ENCODE peak calls at places on chromosomes 5 and 9, in nine cellular contexts. K, Z, W, V, M, N, Y, R and X are unnamed samples.

GRCh38 chr9:95627802-95628201 is 111.0 kb upstream of the PTCH1 start:
- DNase-seq in K (no peak), Z (no peak), W (no peak), V (no peak), M (no peak), N (no peak), Y (no peak), R (no peak), X (no peak)

GRCh38 chr5:41587668-41588067 is 77.3 kb upstream of the PLCXD3 start:
- DNase-seq in K (no peak), Z (no peak), W (no peak), V (no peak), M (no peak), N (no peak), Y (no peak), R (no peak), X (no peak)

GRCh38 chr5:57313716-57314115 is 139.9 kb downstream of the GPBP1 start:
- DNase-seq in K (no peak), Z (no peak), W (no peak), V (no peak), M (no peak), N (no peak), Y (peak), R (no peak), X (peak)

GRCh38 chr5:174355208-174355612 is 309.7 kb downstream of the NSG2 start:
- DNase-seq in K (peak), Z (no peak), W (no peak), V (no peak), M (peak), N (peak), Y (peak), R (peak), X (peak)

GRCh38 chr5:31934156-31934555 is 240.0 kb downstream of the GOLPH3 start:
- DNase-seq in K (no peak), Z (peak), W (no peak), V (no peak), M (no peak), N (no peak), Y (no peak), R (no peak), X (no peak)

GRCh38 chr5:161382702-161383101 is 163.8 kb downstream of the GABRB2 start:
- DNase-seq in K (no peak), Z (no peak), W (no peak), V (no peak), M (no peak), N (no peak), Y (no peak), R (no peak), X (no peak)

GRCh38 chr9:113568481-113569321 is 105.2 kb downstream of the RGS3 start:
- DNase-seq in K (no peak), Z (no peak), W (no peak), V (no peak), M (no peak), N (peak), Y (no peak), R (no peak), X (no peak)

GRCh38 chr9:91180240-91180929 is 181.3 kb downstream of the AUH start:
- DNase-seq in K (no peak), Z (no peak), W (no peak), V (no peak), M (no peak), N (no peak), Y (no peak), R (peak), X (no peak)

GRCh38 chr9:16679327-16679821 is 191.1 kb downstream of the BNC2 start:
- DNase-seq in K (no peak), Z (no peak), W (no peak), V (no peak), M (no peak), N (peak), Y (no peak), R (no peak), X (no peak)

GRCh38 chr5:168339151-168340140 is 48.0 kb downstream of the WWC1 start:
- DNase-seq in K (no peak), Z (no peak), W (no peak), V (no peak), M (no peak), N (no peak), Y (no peak), R (no peak), X (no peak)

GRCh38 chr5:175457466-175457865 is 13.5 kb upstream of the DRD1 start:
- DNase-seq in K (no peak), Z (no peak), W (peak), V (no peak), M (no peak), N (no peak), Y (no peak), R (no peak), X (no peak)

GRCh38 chr5:78508231-78508765 is 140.3 kb downstream of the LHFPL2 start:
- DNase-seq in K (no peak), Z (no peak), W (no peak), V (no peak), M (peak), N (peak), Y (peak), R (no peak), X (peak)

GRCh38 chr9:70257991-70258691 is 637 bp upstream of the SMC5 start:
- DNase-seq in K (no peak), Z (peak), W (no peak), V (peak), M (peak), N (peak), Y (peak), R (peak), X (peak)

GRCh38 chr9:113650207-113651131 is 186.9 kb downstream of the RGS3 start:
- DNase-seq in K (peak), Z (no peak), W (no peak), V (no peak), M (peak), N (peak), Y (peak), R (no peak), X (no peak)

GRCh38 chr5:159135896-159136531 is 36.3 kb upstream of the EBF1 start:
- DNase-seq in K (peak), Z (no peak), W (no peak), V (no peak), M (no peak), N (peak), Y (peak), R (no peak), X (peak)

GRCh38 chr5:50715001-50715400 is 48.6 kb downstream of the PARP8 start:
- DNase-seq in K (no peak), Z (no peak), W (no peak), V (no peak), M (no peak), N (no peak), Y (no peak), R (no peak), X (no peak)

GRCh38 chr5:120073722-120074121 is 390.4 kb upstream of the PRR16 start:
- DNase-seq in K (no peak), Z (no peak), W (no peak), V (no peak), M (no peak), N (no peak), Y (no peak), R (no peak), X (no peak)

GRCh38 chr5:92634883-92635282 is 946.1 kb downstream of the NR2F1-AS1 start:
- DNase-seq in K (no peak), Z (no peak), W (no peak), V (no peak), M (no peak), N (no peak), Y (no peak), R (no peak), X (no peak)

GRCh38 chr5:150105898-150106615 is 19.7 kb upstream of the CSF1R start:
- DNase-seq in K (no peak), Z (no peak), W (no peak), V (no peak), M (no peak), N (no peak), Y (no peak), R (peak), X (no peak)

GRCh38 chr5:168227973-168228615 is 63.4 kb upstream of the WWC1 start:
- DNase-seq in K (no peak), Z (no peak), W (peak), V (no peak), M (no peak), N (no peak), Y (no peak), R (no peak), X (peak)

GRCh38 chr5:84332106-84332505 is 52.6 kb downstream of the EDIL3 start:
- DNase-seq in K (no peak), Z (no peak), W (no peak), V (no peak), M (no peak), N (no peak), Y (no peak), R (no peak), X (no peak)
- H3K4me3 ChIP-seq in K (no peak), Z (no peak), W (no peak), V (no peak), M (no peak), N (no peak), Y (no peak), R (no peak), X (no peak)

DNA sequence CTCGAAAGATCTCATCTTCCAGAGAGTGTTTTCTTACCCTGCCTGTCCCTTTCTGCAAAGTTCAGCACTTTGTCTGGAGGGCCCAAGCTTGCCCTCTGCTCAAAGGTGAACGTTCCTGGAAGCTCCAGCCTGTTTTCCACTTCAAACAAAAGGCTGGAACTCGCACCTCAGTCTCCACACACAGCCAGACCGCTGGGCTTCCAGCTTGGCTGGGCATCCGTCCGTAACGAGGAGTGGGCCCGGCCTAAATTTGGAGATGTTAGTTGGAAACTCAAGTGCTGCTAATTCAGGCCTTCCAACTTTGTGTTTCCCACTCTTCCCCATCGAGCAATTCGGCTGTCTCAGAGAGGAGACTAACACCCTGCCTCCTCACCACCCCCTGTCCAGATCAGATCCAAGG is 35.1 kb downstream of the FGF18 start:
- DNase-seq in K (no peak), Z (no peak), W (no peak), V (no peak), M (no peak), N (no peak), Y (no peak), R (no peak), X (no peak)
- TF ChIP-seq CTCF in K (no peak), Z (no peak), W (no peak), V (no peak), M (no peak), N (no peak), Y (no peak), R (no peak), X (no peak)

DNA sequence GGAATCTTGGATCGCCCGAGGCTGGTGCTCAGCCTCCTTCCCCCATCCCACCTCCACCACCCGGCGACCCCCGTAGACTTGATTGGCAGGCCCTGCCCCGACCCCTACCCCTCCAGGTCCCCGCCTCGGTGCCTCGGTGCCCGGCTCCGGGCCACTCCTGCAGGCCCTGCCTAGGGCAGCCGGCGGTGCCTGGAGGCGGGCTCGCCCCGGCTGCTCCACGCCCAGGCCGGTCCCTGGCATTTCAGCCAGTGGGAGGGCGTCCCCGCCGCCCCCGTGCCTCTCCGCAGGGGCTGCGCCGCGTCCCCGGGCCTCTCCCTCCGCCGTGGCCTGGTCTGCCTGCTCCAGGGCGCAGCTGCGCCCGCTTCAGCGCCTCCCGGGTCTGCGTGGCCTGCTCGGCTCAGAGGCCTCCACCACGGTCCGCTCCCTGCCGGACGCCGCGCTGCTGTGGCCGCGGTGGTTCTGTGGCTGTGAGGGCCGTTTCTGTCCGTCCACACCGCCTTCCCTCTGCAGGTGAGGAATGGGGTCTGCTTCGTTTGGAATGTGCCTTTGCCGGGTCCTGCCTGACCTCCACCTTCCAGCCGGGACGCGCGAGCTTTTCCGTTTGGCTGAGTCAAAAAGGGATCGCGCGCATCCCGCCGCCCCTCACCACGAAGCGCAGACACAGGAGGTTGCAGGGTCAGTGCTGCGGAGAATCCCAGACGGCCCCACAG is 48.3 kb upstream of the IRX4 start:
- DNase-seq in K (no peak), Z (peak), W (no peak), V (no peak), M (no peak), N (no peak), Y (no peak), R (no peak), X (no peak)
- H3K4me3 ChIP-seq in K (no peak), Z (peak), W (no peak), V (no peak), M (no peak), N (no peak), Y (no peak), R (peak), X (no peak)

GRCh38 chr5:96567188-96567587 is 95.0 kb upstream of the CAST start:
- DNase-seq in K (no peak), Z (no peak), W (peak), V (no peak), M (no peak), N (peak), Y (peak), R (no peak), X (peak)

GRCh38 chr5:96565843-96566242 is 96.3 kb upstream of the CAST start:
- DNase-seq in K (no peak), Z (no peak), W (peak), V (no peak), M (peak), N (peak), Y (peak), R (no peak), X (peak)

GRCh38 chr5:96562614-96563013 is 99.6 kb upstream of the CAST start:
- DNase-seq in K (no peak), Z (no peak), W (no peak), V (no peak), M (peak), N (peak), Y (peak), R (no peak), X (peak)

GRCh38 chr5:96566775-96567174 is 95.4 kb upstream of the CAST start:
- DNase-seq in K (no peak), Z (no peak), W (peak), V (no peak), M (no peak), N (no peak), Y (no peak), R (no peak), X (no peak)

GRCh38 chr5:96563816-96564215 is 98.4 kb upstream of the CAST start:
- DNase-seq in K (no peak), Z (no peak), W (no peak), V (no peak), M (no peak), N (no peak), Y (no peak), R (no peak), X (no peak)
- TF ChIP-seq CTCF in K (no peak), Z (no peak), W (no peak), V (no peak), M (no peak), N (no peak), Y (no peak), R (no peak), X (no peak)

GRCh38 chr9:136191549-136192286 is 13.2 kb downstream of the LHX3 start:
- DNase-seq in K (no peak), Z (no peak), W (no peak), V (no peak), M (no peak), N (no peak), Y (no peak), R (no peak), X (peak)

GRCh38 chr9:136193891-136194279 is 11.0 kb downstream of the LHX3 start:
- DNase-seq in K (no peak), Z (no peak), W (no peak), V (no peak), M (no peak), N (no peak), Y (no peak), R (no peak), X (no peak)

GRCh38 chr9:136192289-136193126 is 12.4 kb downstream of the LHX3 start:
- DNase-seq in K (no peak), Z (no peak), W (no peak), V (no peak), M (no peak), N (no peak), Y (peak), R (no peak), X (peak)

GRCh38 chr9:136194540-136194939 is 10.4 kb downstream of the LHX3 start:
- DNase-seq in K (no peak), Z (no peak), W (no peak), V (no peak), M (no peak), N (no peak), Y (no peak), R (no peak), X (no peak)

GRCh38 chr9:136193127-136193890 is 11.6 kb downstream of the LHX3 start:
- DNase-seq in K (no peak), Z (no peak), W (no peak), V (no peak), M (no peak), N (no peak), Y (no peak), R (no peak), X (no peak)
- H3K4me3 ChIP-seq in K (no peak), Z (no peak), W (no peak), V (no peak), M (no peak), N (no peak), Y (no peak), R (no peak), X (no peak)